ENCODE peak calls at places on chromosomes 1 and 21, in four cellular contexts. Q is NCI-H2029 treated with DMSO at 0.1 percent for 48 hours, V is LHCN-M2, N is T-helper 2 cell. G is an unnamed sample.

GRCh38 chr1:112083487-112083886 is 94.0 kb upstream of the KCND3 start:
- DNase-seq in V (peak; percentile 10), N (no peak), Q (no peak), G (peak; percentile 53)

GRCh38 chr21:45163413-45164123 is 89.2 kb downstream of the ADARB1 start:
- DNase-seq in V (no peak), N (no peak), Q (no peak), G (no peak)

GRCh38 chr1:180507826-180508724 is 5.7 kb upstream of the ACBD6 start:
- DNase-seq in Q (no peak), N (no peak), V (peak; percentile 45), G (no peak)

GRCh38 chr1:219310181-219310728 is 136.6 kb downstream of the LYPLAL1 start:
- DNase-seq in N (no peak), V (no peak), Q (no peak), G (no peak)

GRCh38 chr1:164953095-164953494 is 394.1 kb downstream of the PBX1 start:
- DNase-seq in N (no peak), V (no peak), Q (no peak), G (no peak)

GRCh38 chr1:159581422-159581821 is 6.2 kb upstream of the APCS start:
- DNase-seq in N (no peak), Q (no peak), V (peak; percentile 3), G (no peak)

GRCh38 chr1:22754106-22754768 is 43.6 kb downstream of the EPHB2 start:
- DNase-seq in N (no peak), V (peak; percentile 33), Q (no peak), G (no peak)

GRCh38 chr1:24849653-24850295 is 80.3 kb downstream of the RUNX3 start:
- DNase-seq in Q (no peak), V (no peak), N (no peak), G (no peak)

GRCh38 chr1:59144959-59145358 is 151.9 kb upstream of the FGGY start:
- DNase-seq in V (no peak), N (no peak), Q (no peak), G (no peak)

GRCh38 chr1:176903474-176903873 is 261.0 kb downstream of the ASTN1 start:
- DNase-seq in V (peak; percentile 41), N (no peak), Q (no peak), G (no peak)

GRCh38 chr1:188986751-188987417 is 1490.8 kb downstream of the BRINP3 start:
- DNase-seq in N (no peak), V (no peak), Q (no peak), G (peak; percentile 82)

GRCh38 chr1:181504294-181505115 is 21.2 kb downstream of the CACNA1E start:
- DNase-seq in N (no peak), V (no peak), Q (no peak), G (no peak)

GRCh38 chr1:97378596-97378995 is 542.2 kb downstream of the DPYD start:
- DNase-seq in Q (no peak), V (no peak), N (no peak), G (no peak)

GRCh38 chr1:86382878-86383277 is 13.2 kb downstream of the ODF2L start:
- DNase-seq in V (peak; percentile 5), Q (no peak), N (no peak), G (no peak)

GRCh38 chr1:33758698-33759097 is 105.2 kb upstream of the HMGB4 start:
- DNase-seq in V (no peak), N (no peak), Q (no peak), G (no peak)

GRCh38 chr1:60463786-60464185 is 390.2 kb upstream of the C1orf87 start:
- DNase-seq in Q (no peak), N (no peak), V (no peak), G (no peak)

GRCh38 chr21:17858764-17859163 is 39.6 kb upstream of the C21orf91 start:
- DNase-seq in N (no peak), V (no peak), Q (no peak), G (no peak)

GRCh38 chr1:53172751-53173498 is 23.7 kb upstream of the CPT2 start:
- DNase-seq in Q (peak; percentile 74), N (no peak), V (peak; percentile 85), G (peak; percentile 26)

GRCh38 chr1:215277537-215277936 is 195.0 kb downstream of the KCNK2 start:
- DNase-seq in N (no peak), Q (no peak), V (peak; percentile 78), G (no peak)

GRCh38 chr1:232952514-232953175 is 2.2 kb downstream of the NTPCR start:
- DNase-seq in V (peak; percentile 76), N (no peak), Q (no peak), G (peak; percentile 77)

G was measured in SJCRH30.